ENCODE peak calls at places on chromosomes 3 and 15, in eight cellular contexts. One of them, this sample, is unnamed.

GRCh38 chr3:81485444-81485865 is 276.0 kb downstream of the GBE1 start:
- DNase-seq in gastrocnemius medialis: no peak
- DNase-seq in stomach: no peak
- DNase-seq in PC-9: no peak
- DNase-seq in GM10248: peak
- DNase-seq in AG04450: peak
- DNase-seq in nephron progenitor cell: no peak
- DNase-seq in Calu3: no peak
- DNase-seq in this sample: no peak

GRCh38 chr3:195208183-195208582 is 62.8 kb downstream of the XXYLT1 start:
- DNase-seq in nephron progenitor cell: no peak
- DNase-seq in Calu3: no peak
- DNase-seq in gastrocnemius medialis: no peak
- DNase-seq in AG04450: no peak
- DNase-seq in stomach: no peak
- DNase-seq in GM10248: peak
- DNase-seq in PC-9: no peak
- DNase-seq in this sample: peak

GRCh38 chr3:179945569-179945968 is 91.2 kb downstream of the PEX5L start:
- DNase-seq in PC-9: no peak
- DNase-seq in stomach: no peak
- DNase-seq in AG04450: no peak
- DNase-seq in nephron progenitor cell: no peak
- DNase-seq in gastrocnemius medialis: no peak
- DNase-seq in Calu3: no peak
- DNase-seq in GM10248: no peak
- DNase-seq in this sample: no peak

GRCh38 chr3:151452346-151452745 is 8.5 kb downstream of the IGSF10 start:
- DNase-seq in Calu3: no peak
- DNase-seq in stomach: no peak
- DNase-seq in AG04450: no peak
- DNase-seq in PC-9: no peak
- DNase-seq in GM10248: no peak
- DNase-seq in nephron progenitor cell: no peak
- DNase-seq in gastrocnemius medialis: no peak
- DNase-seq in this sample: no peak

GRCh38 chr3:37773471-37773870 is 88.2 kb upstream of the CTDSPL start:
- DNase-seq in AG04450: no peak
- DNase-seq in PC-9: no peak
- DNase-seq in Calu3: no peak
- DNase-seq in gastrocnemius medialis: no peak
- DNase-seq in nephron progenitor cell: no peak
- DNase-seq in GM10248: no peak
- DNase-seq in stomach: no peak
- DNase-seq in this sample: no peak

GRCh38 chr3:150384517-150385212 is 23.4 kb upstream of the TSC22D2 start:
- DNase-seq in Calu3: no peak
- DNase-seq in GM10248: peak
- DNase-seq in gastrocnemius medialis: no peak
- DNase-seq in stomach: no peak
- DNase-seq in nephron progenitor cell: peak
- DNase-seq in PC-9: no peak
- DNase-seq in AG04450: no peak
- DNase-seq in this sample: peak

GRCh38 chr3:8482263-8482662 is 19.4 kb upstream of the LMCD1 start:
- DNase-seq in Calu3: no peak
- DNase-seq in PC-9: no peak
- DNase-seq in AG04450: no peak
- DNase-seq in GM10248: no peak
- DNase-seq in stomach: no peak
- DNase-seq in gastrocnemius medialis: no peak
- DNase-seq in nephron progenitor cell: no peak
- DNase-seq in this sample: no peak

GRCh38 chr3:70981252-70981933 is 602.1 kb downstream of the FOXP1 start:
- DNase-seq in Calu3: no peak
- DNase-seq in PC-9: no peak
- DNase-seq in gastrocnemius medialis: no peak
- DNase-seq in nephron progenitor cell: no peak
- DNase-seq in GM10248: no peak
- DNase-seq in stomach: no peak
- DNase-seq in AG04450: no peak
- DNase-seq in this sample: no peak

GRCh38 chr15:42093966-42094365 is 396 bp downstream of the PLA2G4D start:
- DNase-seq in PC-9: no peak
- DNase-seq in AG04450: no peak
- DNase-seq in Calu3: no peak
- DNase-seq in nephron progenitor cell: no peak
- DNase-seq in stomach: peak
- DNase-seq in gastrocnemius medialis: no peak
- DNase-seq in GM10248: no peak
- DNase-seq in this sample: no peak

GRCh38 chr15:73051402-73051810 is 857 bp upstream of the NEO1 start:
- DNase-seq in Calu3: peak
- DNase-seq in PC-9: no peak
- DNase-seq in stomach: peak
- DNase-seq in gastrocnemius medialis: peak
- DNase-seq in AG04450: no peak
- DNase-seq in GM10248: no peak
- DNase-seq in nephron progenitor cell: no peak
- DNase-seq in this sample: no peak

GRCh38 chr3:127226946-127227842 is 34.3 kb downstream of the PRR23E start:
- DNase-seq in nephron progenitor cell: peak
- DNase-seq in Calu3: no peak
- DNase-seq in GM10248: no peak
- DNase-seq in AG04450: no peak
- DNase-seq in stomach: no peak
- DNase-seq in PC-9: peak
- DNase-seq in gastrocnemius medialis: peak
- DNase-seq in this sample: peak

GRCh38 chr15:51652084-51652668 is 29.1 kb upstream of the SCG3 start:
- DNase-seq in gastrocnemius medialis: no peak
- DNase-seq in nephron progenitor cell: no peak
- DNase-seq in GM10248: no peak
- DNase-seq in AG04450: no peak
- DNase-seq in Calu3: no peak
- DNase-seq in PC-9: no peak
- DNase-seq in stomach: no peak
- DNase-seq in this sample: no peak

GRCh38 chr15:68620721-68621528 is 42.1 kb downstream of the CORO2B start:
- DNase-seq in nephron progenitor cell: no peak
- DNase-seq in AG04450: peak
- DNase-seq in gastrocnemius medialis: peak
- DNase-seq in stomach: peak
- DNase-seq in PC-9: no peak
- DNase-seq in GM10248: no peak
- DNase-seq in Calu3: no peak
- DNase-seq in this sample: no peak

GRCh38 chr3:65676592-65676991 is 362.1 kb downstream of the MAGI1 start:
- DNase-seq in AG04450: no peak
- DNase-seq in nephron progenitor cell: no peak
- DNase-seq in Calu3: no peak
- DNase-seq in GM10248: no peak
- DNase-seq in gastrocnemius medialis: no peak
- DNase-seq in stomach: no peak
- DNase-seq in PC-9: no peak
- DNase-seq in this sample: no peak

GRCh38 chr3:52046186-52046913 is 10.0 kb downstream of the DUSP7 start:
- DNase-seq in gastrocnemius medialis: no peak
- DNase-seq in stomach: no peak
- DNase-seq in nephron progenitor cell: no peak
- DNase-seq in PC-9: peak
- DNase-seq in GM10248: no peak
- DNase-seq in AG04450: peak
- DNase-seq in Calu3: peak
- DNase-seq in this sample: no peak

GRCh38 chr15:59879506-59879905 is 124.6 kb upstream of the FOXB1 start:
- DNase-seq in stomach: no peak
- DNase-seq in AG04450: no peak
- DNase-seq in Calu3: no peak
- DNase-seq in GM10248: no peak
- DNase-seq in nephron progenitor cell: no peak
- DNase-seq in PC-9: no peak
- DNase-seq in gastrocnemius medialis: no peak
- DNase-seq in this sample: no peak

GRCh38 chr15:41794081-41794480 is 19.8 kb downstream of the MAPKBP1 start:
- DNase-seq in Calu3: no peak
- DNase-seq in GM10248: no peak
- DNase-seq in AG04450: no peak
- DNase-seq in gastrocnemius medialis: no peak
- DNase-seq in stomach: no peak
- DNase-seq in nephron progenitor cell: no peak
- DNase-seq in PC-9: no peak
- DNase-seq in this sample: no peak

GRCh38 chr15:47744973-47745372 is 27.7 kb downstream of the SEMA6D start:
- DNase-seq in GM10248: no peak
- DNase-seq in Calu3: no peak
- DNase-seq in PC-9: no peak
- DNase-seq in nephron progenitor cell: no peak
- DNase-seq in AG04450: no peak
- DNase-seq in gastrocnemius medialis: no peak
- DNase-seq in stomach: no peak
- DNase-seq in this sample: no peak

GRCh38 chr15:66746231-66746605 is 44.2 kb downstream of the SMAD6 start:
- DNase-seq in PC-9: no peak
- DNase-seq in nephron progenitor cell: no peak
- DNase-seq in gastrocnemius medialis: no peak
- DNase-seq in GM10248: no peak
- DNase-seq in AG04450: no peak
- DNase-seq in Calu3: no peak
- DNase-seq in stomach: no peak
- DNase-seq in this sample: no peak

GRCh38 chr15:40289140-40289775 is 6.4 kb upstream of the ANKRD63 start:
- DNase-seq in Calu3: peak
- DNase-seq in PC-9: peak
- DNase-seq in nephron progenitor cell: no peak
- DNase-seq in stomach: peak
- DNase-seq in gastrocnemius medialis: peak
- DNase-seq in GM10248: no peak
- DNase-seq in AG04450: no peak
- DNase-seq in this sample: no peak
- TF ChIP-seq CTCF in Calu3: no peak
- TF ChIP-seq CTCF in PC-9: no peak
- TF ChIP-seq CTCF in nephron progenitor cell: no peak
- TF ChIP-seq CTCF in stomach: no peak
- TF ChIP-seq CTCF in gastrocnemius medialis: no peak
- TF ChIP-seq CTCF in GM10248: no peak
- TF ChIP-seq CTCF in AG04450: no peak
- TF ChIP-seq CTCF in this sample: no peak

DNA sequence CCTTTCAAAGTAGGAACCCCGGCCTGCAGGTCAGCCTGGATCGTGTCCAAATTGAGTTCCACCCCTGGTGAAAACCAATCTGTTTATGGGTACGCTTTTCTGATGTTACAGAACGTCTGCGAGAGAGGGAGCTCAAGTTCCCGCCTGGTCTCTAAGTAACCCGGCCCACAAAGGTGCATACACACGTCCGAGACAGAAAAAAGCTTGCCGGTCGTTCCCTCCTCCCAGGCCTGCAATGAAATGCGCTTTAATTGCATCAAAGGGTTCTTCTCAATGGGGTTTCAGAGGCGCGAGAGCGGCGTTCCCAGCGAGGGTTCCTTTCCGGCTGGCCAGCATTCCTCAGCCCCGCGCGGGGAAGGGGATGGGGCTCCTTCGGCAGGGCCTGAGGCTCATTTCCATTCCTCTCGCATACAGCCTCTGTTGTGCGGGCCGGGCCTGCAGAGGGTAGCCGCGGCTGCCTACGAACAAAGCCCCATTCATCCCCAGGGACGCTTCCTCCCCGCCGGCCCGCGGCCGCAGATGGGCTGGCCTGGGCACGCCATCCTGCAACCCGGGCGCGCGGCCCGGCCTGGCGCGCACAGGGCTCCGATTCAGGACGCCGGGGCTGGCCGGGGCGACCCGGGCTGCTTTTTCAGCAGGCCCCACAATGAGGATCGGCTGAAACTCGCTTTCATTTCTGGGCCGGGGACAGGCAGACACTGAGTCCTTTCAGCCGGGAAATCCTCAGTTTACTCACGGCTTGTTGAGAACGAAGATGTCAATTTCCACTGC is 138.3 kb downstream of the TMCO5A start:
- DNase-seq in gastrocnemius medialis: peak
- DNase-seq in AG04450: no peak
- DNase-seq in stomach: peak
- DNase-seq in PC-9: peak
- DNase-seq in GM10248: peak
- DNase-seq in Calu3: peak
- DNase-seq in nephron progenitor cell: peak
- DNase-seq in this sample: peak
- TF ChIP-seq CTCF in gastrocnemius medialis: no peak
- TF ChIP-seq CTCF in AG04450: peak
- TF ChIP-seq CTCF in stomach: no peak
- TF ChIP-seq CTCF in PC-9: no peak
- TF ChIP-seq CTCF in GM10248: peak
- TF ChIP-seq CTCF in Calu3: no peak
- TF ChIP-seq CTCF in nephron progenitor cell: no peak
- TF ChIP-seq CTCF in this sample: no peak

DNA sequence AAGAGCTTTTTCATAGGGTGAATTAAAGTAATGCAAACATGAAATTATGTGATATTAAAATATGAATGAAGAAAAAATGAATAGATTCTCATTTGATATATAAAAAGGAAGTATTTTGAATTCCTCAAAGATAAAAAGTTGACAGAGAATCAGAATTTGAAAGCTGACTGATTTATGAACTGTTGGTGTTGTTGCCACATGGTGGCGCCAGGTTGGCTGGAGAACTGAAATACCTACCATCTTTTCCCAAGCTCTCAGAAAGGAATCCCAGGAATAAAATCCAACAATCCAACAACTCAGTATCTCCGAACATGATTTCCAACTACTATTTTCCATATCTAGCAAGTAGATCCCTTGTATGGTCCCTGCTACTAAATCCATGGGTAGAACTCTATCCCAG is 3.1 kb downstream of the MYRIP start:
- DNase-seq in gastrocnemius medialis: no peak
- DNase-seq in Calu3: peak
- DNase-seq in stomach: peak
- DNase-seq in nephron progenitor cell: no peak
- DNase-seq in GM10248: no peak
- DNase-seq in PC-9: no peak
- DNase-seq in AG04450: no peak
- DNase-seq in this sample: no peak
- TF ChIP-seq CTCF in gastrocnemius medialis: no peak
- TF ChIP-seq CTCF in Calu3: no peak
- TF ChIP-seq CTCF in stomach: no peak
- TF ChIP-seq CTCF in nephron progenitor cell: no peak
- TF ChIP-seq CTCF in GM10248: peak
- TF ChIP-seq CTCF in PC-9: peak
- TF ChIP-seq CTCF in AG04450: no peak
- TF ChIP-seq CTCF in this sample: no peak

DNA sequence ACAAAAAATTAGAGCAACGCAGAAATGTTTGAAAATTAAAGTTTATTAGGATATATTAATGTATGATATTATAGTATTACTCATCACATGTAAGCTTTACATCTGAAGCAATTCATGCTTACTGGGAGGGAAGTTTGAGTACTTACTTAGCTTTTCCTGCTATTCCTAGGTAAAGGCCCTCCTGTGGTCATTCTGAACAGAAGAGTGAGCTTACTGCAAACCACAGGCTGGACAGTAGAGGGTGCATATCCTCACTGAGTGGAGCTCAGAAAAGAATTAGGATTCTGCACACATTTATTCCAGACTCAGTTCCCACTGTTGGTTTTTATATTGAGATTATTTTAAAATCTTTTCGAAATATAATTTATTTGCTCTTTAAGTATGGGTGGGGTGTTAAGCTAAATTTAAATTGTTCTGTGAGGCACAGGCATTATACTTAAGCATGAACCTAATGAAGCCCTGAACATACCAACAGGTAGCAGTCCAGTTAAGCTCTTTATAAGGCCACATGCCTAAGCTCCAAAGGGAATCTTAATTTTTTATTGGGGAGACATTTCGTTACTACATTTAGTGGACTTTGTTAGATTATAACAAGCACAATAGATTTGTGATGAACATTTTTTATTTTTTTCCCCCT is 10.2 kb downstream of the MRPS22 start:
- DNase-seq in AG04450: peak
- DNase-seq in nephron progenitor cell: no peak
- DNase-seq in Calu3: peak
- DNase-seq in stomach: no peak
- DNase-seq in PC-9: peak
- DNase-seq in GM10248: no peak
- DNase-seq in gastrocnemius medialis: no peak
- DNase-seq in this sample: no peak
- TF ChIP-seq CTCF in AG04450: peak
- TF ChIP-seq CTCF in nephron progenitor cell: peak
- TF ChIP-seq CTCF in Calu3: peak
- TF ChIP-seq CTCF in stomach: no peak
- TF ChIP-seq CTCF in PC-9: peak
- TF ChIP-seq CTCF in GM10248: peak
- TF ChIP-seq CTCF in gastrocnemius medialis: peak
- TF ChIP-seq CTCF in this sample: peak

This sample was measured in activated CD8-positive, alpha-beta T cell treated with anti-CD3 and anti-CD28 coated beads for 36 hours.